ENCODE peak calls at places on chromosome 16, in ten cellular contexts. One of them, this sample, is unnamed.

GRCh38 chr16:5056347-5056746 is 9.4 kb downstream of the C16orf89 start:
- DNase-seq in hepatic stellate cell: no peak
- DNase-seq in adipocyte: no peak
- DNase-seq in neural crest cell: peak; percentile 33
- DNase-seq in Calu3: peak; percentile 53
- DNase-seq in stomach: peak; percentile 29
- DNase-seq in activated gamma-delta T cell treated with Interleukin-2 at 50 U/mL for 16 hours: peak; percentile 29
- DNase-seq in astrocyte: no peak
- DNase-seq in ureter: no peak
- DNase-seq in lung microvascular endothelial cell: peak; percentile 52
- DNase-seq in this sample: no peak

GRCh38 chr16:27363797-27364196 is 38.2 kb upstream of the IL21R start:
- DNase-seq in hepatic stellate cell: no peak
- DNase-seq in adipocyte: no peak
- DNase-seq in neural crest cell: no peak
- DNase-seq in Calu3: peak; percentile 90
- DNase-seq in stomach: peak; percentile 84
- DNase-seq in activated gamma-delta T cell treated with Interleukin-2 at 50 U/mL for 16 hours: no peak
- DNase-seq in astrocyte: no peak
- DNase-seq in ureter: peak; percentile 55
- DNase-seq in lung microvascular endothelial cell: no peak
- DNase-seq in this sample: peak; percentile 16

GRCh38 chr16:85240982-85241924 is 129.0 kb upstream of the CIBAR2 start:
- DNase-seq in hepatic stellate cell: no peak
- DNase-seq in adipocyte: no peak
- DNase-seq in neural crest cell: no peak
- DNase-seq in Calu3: no peak
- DNase-seq in stomach: no peak
- DNase-seq in activated gamma-delta T cell treated with Interleukin-2 at 50 U/mL for 16 hours: no peak
- DNase-seq in astrocyte: no peak
- DNase-seq in ureter: no peak
- DNase-seq in lung microvascular endothelial cell: no peak
- DNase-seq in this sample: no peak

GRCh38 chr16:61274211-61274610 is 762.0 kb downstream of the CDH8 start:
- DNase-seq in hepatic stellate cell: no peak
- DNase-seq in adipocyte: no peak
- DNase-seq in neural crest cell: no peak
- DNase-seq in Calu3: no peak
- DNase-seq in stomach: no peak
- DNase-seq in activated gamma-delta T cell treated with Interleukin-2 at 50 U/mL for 16 hours: no peak
- DNase-seq in astrocyte: no peak
- DNase-seq in ureter: no peak
- DNase-seq in lung microvascular endothelial cell: no peak
- DNase-seq in this sample: no peak

GRCh38 chr16:68776821-68777485 is 39.9 kb downstream of the CDH1 start:
- DNase-seq in hepatic stellate cell: no peak
- DNase-seq in adipocyte: peak; percentile 62
- DNase-seq in neural crest cell: no peak
- DNase-seq in Calu3: no peak
- DNase-seq in stomach: no peak
- DNase-seq in activated gamma-delta T cell treated with Interleukin-2 at 50 U/mL for 16 hours: peak; percentile 12
- DNase-seq in astrocyte: peak; percentile 81
- DNase-seq in ureter: no peak
- DNase-seq in lung microvascular endothelial cell: no peak
- DNase-seq in this sample: no peak

GRCh38 chr16:27109666-27110523 is 43.2 kb downstream of the C16orf82 start:
- DNase-seq in hepatic stellate cell: peak; percentile 71
- DNase-seq in adipocyte: peak; percentile 82
- DNase-seq in neural crest cell: peak; percentile 97
- DNase-seq in Calu3: peak; percentile 91
- DNase-seq in stomach: peak; percentile 75
- DNase-seq in activated gamma-delta T cell treated with Interleukin-2 at 50 U/mL for 16 hours: peak; percentile 70
- DNase-seq in astrocyte: peak; percentile 19
- DNase-seq in ureter: peak; percentile 72
- DNase-seq in lung microvascular endothelial cell: peak; percentile 62
- DNase-seq in this sample: peak; percentile 73

GRCh38 chr16:50553731-50554360 is 5.7 kb downstream of the NKD1 start:
- DNase-seq in hepatic stellate cell: no peak
- DNase-seq in adipocyte: no peak
- DNase-seq in neural crest cell: no peak
- DNase-seq in Calu3: no peak
- DNase-seq in stomach: no peak
- DNase-seq in activated gamma-delta T cell treated with Interleukin-2 at 50 U/mL for 16 hours: no peak
- DNase-seq in astrocyte: no peak
- DNase-seq in ureter: no peak
- DNase-seq in lung microvascular endothelial cell: no peak
- DNase-seq in this sample: no peak

GRCh38 chr16:15618392-15618791 is 24.6 kb downstream of the MARF1 start:
- DNase-seq in hepatic stellate cell: peak; percentile 44
- DNase-seq in adipocyte: peak; percentile 61
- DNase-seq in neural crest cell: no peak
- DNase-seq in Calu3: no peak
- DNase-seq in stomach: no peak
- DNase-seq in activated gamma-delta T cell treated with Interleukin-2 at 50 U/mL for 16 hours: no peak
- DNase-seq in astrocyte: peak; percentile 84
- DNase-seq in ureter: no peak
- DNase-seq in lung microvascular endothelial cell: no peak
- DNase-seq in this sample: no peak

GRCh38 chr16:27475561-27475960 is 73.6 kb downstream of the IL21R start:
- DNase-seq in hepatic stellate cell: peak; percentile 96
- DNase-seq in adipocyte: peak; percentile 76
- DNase-seq in neural crest cell: no peak
- DNase-seq in Calu3: no peak
- DNase-seq in stomach: no peak
- DNase-seq in activated gamma-delta T cell treated with Interleukin-2 at 50 U/mL for 16 hours: no peak
- DNase-seq in astrocyte: peak; percentile 94
- DNase-seq in ureter: no peak
- DNase-seq in lung microvascular endothelial cell: no peak
- DNase-seq in this sample: no peak

GRCh38 chr16:27253526-27253930 is 15.0 kb downstream of the NSMCE1 start:
- DNase-seq in hepatic stellate cell: peak; percentile 82
- DNase-seq in adipocyte: peak; percentile 77
- DNase-seq in neural crest cell: no peak
- DNase-seq in Calu3: no peak
- DNase-seq in stomach: no peak
- DNase-seq in activated gamma-delta T cell treated with Interleukin-2 at 50 U/mL for 16 hours: no peak
- DNase-seq in astrocyte: peak; percentile 87
- DNase-seq in ureter: no peak
- DNase-seq in lung microvascular endothelial cell: no peak
- DNase-seq in this sample: no peak